ENCODE peak calls at places on chromosomes 3 and 15, in eight cellular contexts. N, W, U, D, T, J, P and O are unnamed samples.

GRCh38 chr3:194311000-194311399 is 40.1 kb downstream of the CPN2 start:
- DNase-seq in N (no peak), W (no peak), U (no peak), D (no peak), T (no peak), J (no peak), P (no peak), O (no peak)

GRCh38 chr15:90838066-90838465 is 30.3 kb upstream of the FURIN start:
- DNase-seq in N (no peak), W (no peak), U (no peak), D (no peak), T (no peak), J (no peak), P (peak), O (peak)

GRCh38 chr15:77744398-77744797 is 111.7 kb upstream of the LINGO1 start:
- DNase-seq in N (no peak), W (no peak), U (no peak), D (no peak), T (no peak), J (no peak), P (no peak), O (no peak)

GRCh38 chr3:65939841-65940246 is 98.9 kb downstream of the MAGI1 start:
- DNase-seq in N (no peak), W (no peak), U (peak), D (no peak), T (no peak), J (no peak), P (no peak), O (no peak)

GRCh38 chr3:192884831-192885356 is 32.8 kb downstream of the MB21D2 start:
- DNase-seq in N (no peak), W (no peak), U (peak), D (peak), T (no peak), J (no peak), P (no peak), O (no peak)

GRCh38 chr15:31069360-31070000 is 32.0 kb downstream of the TRPM1 start:
- DNase-seq in N (no peak), W (no peak), U (peak), D (peak), T (no peak), J (peak), P (no peak), O (no peak)

GRCh38 chr15:70339551-70340517 is 242.1 kb upstream of the TLE3 start:
- DNase-seq in N (no peak), W (peak), U (no peak), D (peak), T (no peak), J (no peak), P (no peak), O (no peak)

GRCh38 chr15:57251941-57252340 is 124.4 kb upstream of the CGNL1 start:
- DNase-seq in N (no peak), W (no peak), U (peak), D (peak), T (no peak), J (peak), P (no peak), O (no peak)

GRCh38 chr15:57580428-57580827 is 11.3 kb upstream of the MYZAP start:
- DNase-seq in N (no peak), W (no peak), U (no peak), D (no peak), T (no peak), J (no peak), P (no peak), O (no peak)

GRCh38 chr3:196754215-196754937 is 14.7 kb downstream of the PAK2 start:
- DNase-seq in N (no peak), W (no peak), U (peak), D (peak), T (no peak), J (peak), P (no peak), O (no peak)

GRCh38 chr15:101183926-101184305 is 67.9 kb downstream of the CHSY1 start:
- DNase-seq in N (no peak), W (no peak), U (no peak), D (no peak), T (no peak), J (no peak), P (no peak), O (no peak)

GRCh38 chr3:32238816-32239637 is 547 bp downstream of the CMTM8 start:
- DNase-seq in N (no peak), W (no peak), U (peak), D (peak), T (peak), J (peak), P (no peak), O (peak)

GRCh38 chr3:95883801-95884200 is 930.6 kb upstream of the EPHA6 start:
- DNase-seq in N (no peak), W (no peak), U (no peak), D (no peak), T (no peak), J (no peak), P (no peak), O (no peak)

GRCh38 chr15:31474059-31474868 is 147.6 kb downstream of the KLF13 start:
- DNase-seq in N (no peak), W (peak), U (no peak), D (no peak), T (no peak), J (no peak), P (no peak), O (no peak)

GRCh38 chr3:151753846-151754245 is 20.1 kb downstream of the AADACL2 start:
- DNase-seq in N (no peak), W (no peak), U (no peak), D (no peak), T (no peak), J (no peak), P (no peak), O (no peak)

GRCh38 chr3:50089603-50089945 is 855 bp downstream of the RBM5 start:
- DNase-seq in N (no peak), W (no peak), U (peak), D (peak), T (no peak), J (peak), P (no peak), O (no peak)

GRCh38 chr15:34049096-34049495 is 10.1 kb upstream of the AVEN start:
- DNase-seq in N (no peak), W (no peak), U (peak), D (peak), T (no peak), J (peak), P (no peak), O (no peak)

GRCh38 chr15:33007295-33007855 is 187.1 kb downstream of the FMN1 start:
- DNase-seq in N (no peak), W (no peak), U (peak), D (no peak), T (no peak), J (peak), P (no peak), O (no peak)

GRCh38 chr3:2661078-2661477 is 449.1 kb downstream of the IL5RA start:
- DNase-seq in N (no peak), W (no peak), U (peak), D (peak), T (no peak), J (no peak), P (no peak), O (no peak)

GRCh38 chr15:83164409-83165404 is 42.9 kb downstream of the HDGFL3 start:
- DNase-seq in N (no peak), W (no peak), U (peak), D (peak), T (no peak), J (peak), P (no peak), O (no peak)

GRCh38 chr3:192869131-192870027 is 48.3 kb downstream of the MB21D2 start:
- DNase-seq in N (no peak), W (no peak), U (peak), D (no peak), T (no peak), J (peak), P (no peak), O (no peak)

GRCh38 chr3:179016979-179017670 is 54.5 kb downstream of the ZMAT3 start:
- DNase-seq in N (no peak), W (no peak), U (no peak), D (no peak), T (no peak), J (peak), P (no peak), O (no peak)

GRCh38 chr3:62161306-62161705 is 212.0 kb downstream of the FEZF2 start:
- DNase-seq in N (no peak), W (no peak), U (peak), D (peak), T (no peak), J (no peak), P (no peak), O (no peak)

GRCh38 chr15:40050788-40051615 is 12.0 kb upstream of the SRP14 start:
- DNase-seq in N (no peak), W (peak), U (peak), D (no peak), T (no peak), J (no peak), P (no peak), O (no peak)

GRCh38 chr3:98593046-98593936 is at the start of gene CPOX:
- DNase-seq in N (peak), W (peak), U (peak), D (peak), T (peak), J (peak), P (peak), O (peak)

GRCh38 chr3:129305592-129306091 is 27.0 kb downstream of the HMCES start:
- DNase-seq in N (no peak), W (peak), U (peak), D (peak), T (peak), J (peak), P (no peak), O (no peak)

GRCh38 chr3:127676456-127676855 is 3.7 kb downstream of the ABTB1 start:
- DNase-seq in N (no peak), W (peak), U (no peak), D (no peak), T (peak), J (no peak), P (no peak), O (no peak)